ENCODE peak calls at places on chromosomes 6 and 20, in four cellular contexts. O is aorta, R is endodermal cell, W is GM23338. F is an unnamed sample. For H3K4me1, the result is how much of the 10 kb centered on the place peaks cover.

GRCh38 chr20:45970646-45971424 is 1.2 kb downstream of the ZNF335 start:
- DNase-seq in R (peak), W (no peak), O (peak), F (no peak)

GRCh38 chr20:35621560-35621946 is 5.9 kb downstream of the SPAG4 start:
- DNase-seq in W (peak), O (no peak), R (no peak), F (no peak)

GRCh38 chr6:77463308-77463880 is at the start of gene HTR1B:
- DNase-seq in W (peak), R (peak), O (peak), F (peak)

GRCh38 chr6:127435717-127436220 is 23.4 kb downstream of the KIAA0408 start:
- DNase-seq in W (no peak), O (no peak), R (no peak), F (no peak)

GRCh38 chr6:162230147-162230752 is 497.3 kb downstream of the PRKN start:
- DNase-seq in R (no peak), O (no peak), W (no peak), F (no peak)

GRCh38 chr20:24648481-24648880 is 179.1 kb downstream of the SYNDIG1 start:
- DNase-seq in W (no peak), R (no peak), O (no peak), F (peak)

GRCh38 chr20:53611449-53611894 is 17.8 kb upstream of the ZNF217 start:
- DNase-seq in O (no peak), R (peak), W (peak), F (no peak)

GRCh38 chr6:18467741-18468140 is 80.6 kb downstream of the RNF144B start:
- DNase-seq in O (no peak), R (no peak), W (no peak), F (no peak)

GRCh38 chr20:45836841-45837240 is 3.2 kb downstream of the SNX21 start:
- DNase-seq in W (no peak), R (no peak), O (no peak), F (no peak)

GRCh38 chr20:63053430-63054102 is 46.8 kb upstream of the BHLHE23 start:
- DNase-seq in O (peak), R (peak), W (no peak), F (no peak)
- H3K4me1 ChIP-seq in O (under half), R (under half), W (under half), F (under half)

GRCh38 chr6:56729719-56730118 is 87.0 kb upstream of the DST start:
- DNase-seq in O (no peak), R (no peak), W (no peak), F (no peak)
- H3K4me1 ChIP-seq in O (under half), R (under half), W (under half), F (under half)

DNA sequence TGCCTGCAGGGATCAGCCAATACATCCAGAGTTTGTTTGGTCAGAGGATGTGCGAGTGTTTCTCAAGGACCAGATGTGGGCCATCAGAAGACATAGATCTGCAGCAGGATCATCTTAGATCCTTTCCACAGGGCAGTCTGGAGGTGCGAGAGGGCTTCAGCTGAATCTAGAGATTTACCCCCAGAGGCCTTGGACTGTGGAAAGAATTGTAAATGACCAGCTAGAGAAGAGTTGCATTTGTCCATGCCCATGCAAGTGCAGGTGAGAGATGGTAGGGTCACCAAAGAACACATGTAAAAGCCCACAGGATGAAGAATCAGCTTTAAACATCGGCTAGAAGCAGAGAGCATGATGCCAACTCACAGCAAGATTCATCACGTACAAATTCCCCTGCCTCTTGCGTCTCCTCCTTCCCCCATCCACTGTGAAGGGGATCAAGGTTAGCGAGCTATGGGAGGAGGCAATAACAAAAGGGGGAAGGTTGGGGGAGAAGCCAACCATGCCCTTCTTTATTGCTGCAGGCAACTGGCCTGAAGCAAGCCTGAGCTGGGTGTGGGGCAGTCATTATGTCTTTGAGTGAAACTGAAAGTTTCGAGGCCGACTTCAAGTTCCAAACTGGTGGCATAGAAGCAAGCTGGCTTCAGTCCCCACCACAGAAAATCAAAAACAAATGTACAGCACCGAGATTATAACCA is 83.5 kb downstream of the SCML4 start:
- DNase-seq in R (no peak), O (no peak), W (no peak), F (no peak)
- H3K4me1 ChIP-seq in R (under half), O (under half), W (under half), F (under half)

GRCh38 chr20:33635341-33635740 is 26.8 kb upstream of the C20orf144 start:
- DNase-seq in R (no peak), W (no peak), O (no peak), F (no peak)

GRCh38 chr20:33640287-33640686 is 21.8 kb upstream of the C20orf144 start:
- DNase-seq in O (no peak), W (no peak), R (no peak), F (no peak)

DNA sequence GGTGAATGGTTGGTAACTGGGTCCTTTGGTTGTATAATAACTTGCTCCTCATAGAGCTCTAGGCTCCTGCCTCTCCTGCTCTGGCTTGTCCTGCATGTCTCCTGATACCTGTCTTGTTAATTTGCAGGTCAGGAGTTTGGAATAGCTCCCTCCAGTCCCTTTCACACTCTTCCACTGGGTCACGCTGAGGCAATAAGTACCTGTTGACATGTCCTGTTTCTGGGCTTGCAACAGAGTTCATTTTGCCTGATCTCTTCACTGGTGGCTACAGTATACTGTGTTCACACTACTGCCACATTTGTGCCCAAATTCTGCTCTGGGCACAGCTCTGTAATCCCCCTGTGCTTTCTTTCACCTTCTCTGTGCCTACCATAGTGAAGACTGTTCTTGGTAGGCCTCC is 25.4 kb upstream of the C20orf144 start:
- DNase-seq in W (no peak), O (no peak), R (peak), F (no peak)
- H3K4me1 ChIP-seq in W (under half), O (under half), R (under half), F (under half)

GRCh38 chr6:14276066-14276465 is 158.5 kb downstream of the CD83 start:
- DNase-seq in O (no peak), R (peak), W (no peak), F (no peak)
- H3K4me1 ChIP-seq in O (under half), R (under half), W (under half), F (under half)